ENCODE peak calls at places on chromosomes 11 and 22, in four cellular contexts. One of them, this sample, is unnamed.

GRCh38 chr22:20624161-20624616 is 116.8 kb downstream of the MED15 start:
- DNase-seq in cardiac fibroblast: no peak
- DNase-seq in fibroblast of lung: no peak
- DNase-seq in activated CD4-positive, CD25-positive, alpha-beta regulatory T cell treated with anti-CD3 and anti-CD28 coated beads, Interleukin-2, amount 50 U/mL, for 16 hours: no peak
- DNase-seq in this sample: no peak

GRCh38 chr11:57798905-57799559 is 37.4 kb downstream of the CTNND1 start:
- DNase-seq in fibroblast of lung: peak; percentile 51
- DNase-seq in activated CD4-positive, CD25-positive, alpha-beta regulatory T cell treated with anti-CD3 and anti-CD28 coated beads, Interleukin-2, amount 50 U/mL, for 16 hours: no peak
- DNase-seq in cardiac fibroblast: peak; percentile 84
- DNase-seq in this sample: peak; percentile 68

GRCh38 chr11:119505861-119506260 is 82.9 kb upstream of the THY1 start:
- DNase-seq in cardiac fibroblast: no peak
- DNase-seq in activated CD4-positive, CD25-positive, alpha-beta regulatory T cell treated with anti-CD3 and anti-CD28 coated beads, Interleukin-2, amount 50 U/mL, for 16 hours: no peak
- DNase-seq in fibroblast of lung: no peak
- DNase-seq in this sample: no peak

GRCh38 chr11:132080121-132080520 is 709.7 kb downstream of the NTM start:
- DNase-seq in cardiac fibroblast: no peak
- DNase-seq in fibroblast of lung: no peak
- DNase-seq in activated CD4-positive, CD25-positive, alpha-beta regulatory T cell treated with anti-CD3 and anti-CD28 coated beads, Interleukin-2, amount 50 U/mL, for 16 hours: no peak
- DNase-seq in this sample: no peak

GRCh38 chr22:28883917-28884753 is 763 bp downstream of the ZNRF3 start:
- DNase-seq in fibroblast of lung: peak; percentile 33
- DNase-seq in activated CD4-positive, CD25-positive, alpha-beta regulatory T cell treated with anti-CD3 and anti-CD28 coated beads, Interleukin-2, amount 50 U/mL, for 16 hours: no peak
- DNase-seq in cardiac fibroblast: peak; percentile 50
- DNase-seq in this sample: peak; percentile 27

GRCh38 chr22:50567721-50568252 is 5.1 kb upstream of the SYCE3 start:
- DNase-seq in activated CD4-positive, CD25-positive, alpha-beta regulatory T cell treated with anti-CD3 and anti-CD28 coated beads, Interleukin-2, amount 50 U/mL, for 16 hours: no peak
- DNase-seq in cardiac fibroblast: no peak
- DNase-seq in fibroblast of lung: no peak
- DNase-seq in this sample: no peak

GRCh38 chr22:49965291-49966040 is 4.9 kb downstream of the PIM3 start:
- DNase-seq in fibroblast of lung: no peak
- DNase-seq in activated CD4-positive, CD25-positive, alpha-beta regulatory T cell treated with anti-CD3 and anti-CD28 coated beads, Interleukin-2, amount 50 U/mL, for 16 hours: no peak
- DNase-seq in cardiac fibroblast: no peak
- DNase-seq in this sample: no peak

GRCh38 chr11:62880231-62880802 is 379 bp upstream of the SLC3A2 start:
- DNase-seq in activated CD4-positive, CD25-positive, alpha-beta regulatory T cell treated with anti-CD3 and anti-CD28 coated beads, Interleukin-2, amount 50 U/mL, for 16 hours: no peak
- DNase-seq in fibroblast of lung: peak; percentile 75
- DNase-seq in cardiac fibroblast: peak; percentile 92
- DNase-seq in this sample: peak; percentile 62

GRCh38 chr11:129143335-129143734 is 48.8 kb downstream of the ARHGAP32 start:
- DNase-seq in cardiac fibroblast: peak; percentile 95
- DNase-seq in fibroblast of lung: peak; percentile 100
- DNase-seq in activated CD4-positive, CD25-positive, alpha-beta regulatory T cell treated with anti-CD3 and anti-CD28 coated beads, Interleukin-2, amount 50 U/mL, for 16 hours: no peak
- DNase-seq in this sample: peak; percentile 97

GRCh38 chr11:1847941-1848639 is 4.8 kb upstream of the LSP1 start:
- DNase-seq in activated CD4-positive, CD25-positive, alpha-beta regulatory T cell treated with anti-CD3 and anti-CD28 coated beads, Interleukin-2, amount 50 U/mL, for 16 hours: no peak
- DNase-seq in fibroblast of lung: no peak
- DNase-seq in cardiac fibroblast: peak; percentile 44
- DNase-seq in this sample: no peak

GRCh38 chr22:24426859-24427499 is 420 bp upstream of the ADORA2A start:
- DNase-seq in activated CD4-positive, CD25-positive, alpha-beta regulatory T cell treated with anti-CD3 and anti-CD28 coated beads, Interleukin-2, amount 50 U/mL, for 16 hours: no peak
- DNase-seq in fibroblast of lung: no peak
- DNase-seq in cardiac fibroblast: no peak
- DNase-seq in this sample: no peak

GRCh38 chr11:35285471-35285870 is 133.9 kb downstream of the SLC1A2 start:
- DNase-seq in activated CD4-positive, CD25-positive, alpha-beta regulatory T cell treated with anti-CD3 and anti-CD28 coated beads, Interleukin-2, amount 50 U/mL, for 16 hours: no peak
- DNase-seq in fibroblast of lung: no peak
- DNase-seq in cardiac fibroblast: no peak
- DNase-seq in this sample: no peak

GRCh38 chr11:64759131-64759721 is 548 bp downstream of the PYGM start:
- DNase-seq in activated CD4-positive, CD25-positive, alpha-beta regulatory T cell treated with anti-CD3 and anti-CD28 coated beads, Interleukin-2, amount 50 U/mL, for 16 hours: no peak
- DNase-seq in cardiac fibroblast: no peak
- DNase-seq in fibroblast of lung: no peak
- DNase-seq in this sample: no peak

GRCh38 chr11:118230088-118230487 is 5.3 kb upstream of the JAML start:
- DNase-seq in cardiac fibroblast: no peak
- DNase-seq in activated CD4-positive, CD25-positive, alpha-beta regulatory T cell treated with anti-CD3 and anti-CD28 coated beads, Interleukin-2, amount 50 U/mL, for 16 hours: no peak
- DNase-seq in fibroblast of lung: no peak
- DNase-seq in this sample: no peak

GRCh38 chr11:61516675-61517516 is 8.3 kb downstream of the LRRC10B start:
- DNase-seq in cardiac fibroblast: peak; percentile 28
- DNase-seq in activated CD4-positive, CD25-positive, alpha-beta regulatory T cell treated with anti-CD3 and anti-CD28 coated beads, Interleukin-2, amount 50 U/mL, for 16 hours: no peak
- DNase-seq in fibroblast of lung: peak; percentile 25
- DNase-seq in this sample: peak; percentile 42

GRCh38 chr22:37690901-37691504 is 4.9 kb downstream of the NOL12 start:
- DNase-seq in cardiac fibroblast: no peak
- DNase-seq in activated CD4-positive, CD25-positive, alpha-beta regulatory T cell treated with anti-CD3 and anti-CD28 coated beads, Interleukin-2, amount 50 U/mL, for 16 hours: no peak
- DNase-seq in fibroblast of lung: no peak
- DNase-seq in this sample: no peak

GRCh38 chr11:27040302-27041115 is at the start of gene BBOX1:
- DNase-seq in activated CD4-positive, CD25-positive, alpha-beta regulatory T cell treated with anti-CD3 and anti-CD28 coated beads, Interleukin-2, amount 50 U/mL, for 16 hours: no peak
- DNase-seq in cardiac fibroblast: peak; percentile 34
- DNase-seq in fibroblast of lung: no peak
- DNase-seq in this sample: no peak

This sample was measured in endothelial cell of umbilical vein.